ENCODE peak calls at places on chromosomes 3 and 15, in four cellular contexts. R, F, V and C are unnamed samples.
A peak's percentile ranks its signal among the peaks of the same experiment; 100 is the strongest.

GRCh38 chr3:154885016-154885415 is 195.1 kb upstream of the MME start:
- DNase-seq in V (no peak), R (no peak), F (no peak), C (no peak)

GRCh38 chr15:53246996-53247395 is 456.9 kb upstream of the ONECUT1 start:
- DNase-seq in F (no peak), R (no peak), V (no peak), C (no peak)

GRCh38 chr3:29226709-29227108 is 54.2 kb upstream of the RBMS3 start:
- DNase-seq in R (no peak), F (no peak), V (peak; percentile 4), C (no peak)

GRCh38 chr3:186236357-186237020 is 125.5 kb downstream of the DGKG start:
- DNase-seq in V (no peak), F (no peak), R (no peak), C (no peak)

GRCh38 chr3:50390523-50391177 is 31.3 kb upstream of the TMEM115 start:
- DNase-seq in V (peak; percentile 26), F (peak; percentile 61), R (no peak), C (peak; percentile 89)

GRCh38 chr3:101624857-101625256 is 50.9 kb downstream of the PCNP start:
- DNase-seq in F (no peak), V (no peak), R (no peak), C (no peak)

GRCh38 chr15:70376929-70377691 is 279.4 kb upstream of the TLE3 start:
- DNase-seq in V (peak; percentile 51), F (peak; percentile 58), R (peak; percentile 62), C (peak; percentile 93)

GRCh38 chr3:15283702-15284101 is 48.7 kb downstream of the SH3BP5 start:
- DNase-seq in R (no peak), F (no peak), V (no peak), C (no peak)

GRCh38 chr3:16404349-16404895 is 109.1 kb downstream of the RFTN1 start:
- DNase-seq in F (no peak), V (no peak), R (no peak), C (no peak)

GRCh38 chr3:107264888-107265287 is 112.4 kb upstream of the CCDC54 start:
- DNase-seq in F (no peak), R (no peak), V (peak; percentile 26), C (no peak)

GRCh38 chr15:74129411-74130088 is 836 bp upstream of the ISLR2 start:
- DNase-seq in F (no peak), R (no peak), V (no peak), C (no peak)

GRCh38 chr15:74127954-74128784 is 2.2 kb upstream of the ISLR2 start:
- DNase-seq in F (no peak), R (peak; percentile 51), V (peak; percentile 36), C (peak; percentile 23)

GRCh38 chr15:74128785-74129350 is 1.5 kb upstream of the ISLR2 start:
- DNase-seq in F (no peak), R (no peak), V (no peak), C (no peak)

GRCh38 chr15:74130089-74130848 is at the start of gene ISLR2:
- DNase-seq in R (peak; percentile 30), V (peak; percentile 39), F (no peak), C (no peak)

GRCh38 chr15:74127255-74127953 is 3.0 kb upstream of the ISLR2 start:
- DNase-seq in V (peak; percentile 93), F (peak; percentile 92), R (peak; percentile 94), C (peak; percentile 96)
- H3K27ac ChIP-seq in V (no peak overlapping the region), F (no peak overlapping the region), R (no peak overlapping the region), C (no peak overlapping the region)

GRCh38 chr15:45395956-45396355 is 17.6 kb upstream of the GATM start:
- DNase-seq in V (no peak), F (no peak), R (no peak), C (no peak)

GRCh38 chr15:45397116-45397665 is 18.8 kb upstream of the GATM start:
- DNase-seq in R (no peak), F (no peak), V (no peak), C (no peak)

GRCh38 chr15:45394681-45395080 is 16.3 kb upstream of the GATM start:
- DNase-seq in V (no peak), R (no peak), F (no peak), C (no peak)

GRCh38 chr15:45391746-45392711 is 13.7 kb upstream of the GATM start:
- DNase-seq in R (no peak), F (no peak), V (no peak), C (no peak)

GRCh38 chr15:45393851-45394250 is 15.5 kb upstream of the GATM start:
- DNase-seq in V (peak; percentile 32), F (no peak), R (no peak), C (no peak)
- H3K27me3 ChIP-seq in V (no peaks in the 10 kb centered on the region), F (no peaks in the 10 kb centered on the region), R (no peaks in the 10 kb centered on the region), C (no peaks in the 10 kb centered on the region)

GRCh38 chr3:172039352-172040077 is at the start of gene FNDC3B:
- DNase-seq in V (peak; percentile 96), F (peak; percentile 97), R (peak; percentile 95), C (peak; percentile 97)

GRCh38 chr3:172040078-172040975 is 949 bp downstream of the FNDC3B start:
- DNase-seq in R (peak; percentile 88), F (no peak), V (peak; percentile 91), C (peak; percentile 91)

GRCh38 chr3:172036541-172037215 is 2.7 kb upstream of the FNDC3B start:
- DNase-seq in F (no peak), V (no peak), R (no peak), C (no peak)

GRCh38 chr3:172040976-172041963 is 1.9 kb downstream of the FNDC3B start:
- DNase-seq in F (no peak), V (peak; percentile 46), R (peak; percentile 50), C (no peak)

GRCh38 chr3:172038823-172039222 is 555 bp upstream of the FNDC3B start:
- DNase-seq in V (peak; percentile 38), F (no peak), R (peak; percentile 40), C (peak; percentile 66)
- H3K4me3 ChIP-seq in V (peak overlapping the region; percentile 88), F (peak overlapping the region; percentile 92), R (peak overlapping the region; percentile 91), C (peak overlapping the region; percentile 86)

DNA sequence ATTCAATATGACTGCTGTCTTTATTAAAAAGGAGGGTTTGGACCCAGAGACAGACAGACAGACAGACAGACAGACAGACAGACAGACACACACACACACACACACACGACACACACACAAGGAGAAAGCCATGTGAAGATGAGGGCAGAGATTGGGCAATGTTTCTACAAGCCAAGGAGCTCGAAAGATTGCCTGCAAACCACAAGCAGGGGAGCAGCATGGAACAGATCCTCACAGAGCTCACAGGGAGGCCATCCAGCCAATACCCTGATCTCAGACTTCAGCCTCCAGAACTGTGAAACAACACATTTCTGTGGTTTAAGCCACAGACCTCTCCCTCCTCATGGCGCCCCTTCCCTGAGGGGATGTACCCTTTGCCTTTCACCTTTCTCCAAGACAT is 35.8 kb upstream of the ABHD2 start:
- DNase-seq in F (no peak), V (no peak), R (no peak), C (no peak)
- H3K27ac ChIP-seq in F (no peak overlapping the region), V (no peak overlapping the region), R (no peak overlapping the region), C (peak overlapping the region; percentile 13)